ENCODE peak calls at places on chromosomes 7 and 10, in six cellular contexts. K is fibroblast of lung, X is kidney, E is ureter, L is psoas muscle, Z is RPMI8226. C is an unnamed sample.

GRCh38 chr10:12130237-12130872 is 878 bp downstream of the SEC61A2 start:
- DNase-seq in K (peak), X (no peak), E (no peak), L (no peak), Z (peak), C (peak)

GRCh38 chr7:106071999-106072714 is 40.0 kb downstream of the SYPL1 start:
- DNase-seq in K (no peak), X (no peak), E (no peak), L (no peak), Z (no peak), C (no peak)

GRCh38 chr10:62005687-62006086 is 104.2 kb downstream of the ARID5B start:
- DNase-seq in K (no peak), X (no peak), E (no peak), L (peak), Z (no peak), C (no peak)

GRCh38 chr7:676246-676971 is 50.1 kb upstream of the DNAAF5 start:
- DNase-seq in K (no peak), X (peak), E (no peak), L (no peak), Z (no peak), C (no peak)

GRCh38 chr7:19715499-19715898 is 6.7 kb upstream of the POLR1F start:
- DNase-seq in K (no peak), X (no peak), E (no peak), L (no peak), Z (no peak), C (no peak)

GRCh38 chr10:4586756-4587155 is 239.3 kb upstream of the AKR1E2 start:
- DNase-seq in K (peak), X (no peak), E (no peak), L (no peak), Z (no peak), C (no peak)

GRCh38 chr7:21869785-21870402 is 75.8 kb downstream of the CDCA7L start:
- DNase-seq in K (no peak), X (no peak), E (no peak), L (no peak), Z (no peak), C (no peak)

GRCh38 chr10:124520553-124521428 is 59.2 kb downstream of the LHPP start:
- DNase-seq in K (peak), X (peak), E (no peak), L (peak), Z (no peak), C (no peak)

GRCh38 chr10:74058658-74059057 is 60.7 kb downstream of the VCL start:
- DNase-seq in K (peak), X (no peak), E (no peak), L (no peak), Z (peak), C (no peak)

GRCh38 chr7:101952355-101953247 is 135.2 kb downstream of the CUX1 start:
- DNase-seq in K (peak), X (peak), E (no peak), L (no peak), Z (no peak), C (no peak)

GRCh38 chr7:38951213-38951612 is 26.5 kb upstream of the POU6F2 start:
- DNase-seq in K (no peak), X (no peak), E (no peak), L (no peak), Z (no peak), C (no peak)

GRCh38 chr7:10022957-10023356 is 950.7 kb upstream of the PHF14 start:
- DNase-seq in K (peak), X (no peak), E (no peak), L (no peak), Z (no peak), C (no peak)

GRCh38 chr10:59606551-59606961 is 103.1 kb downstream of the SLC16A9 start:
- DNase-seq in K (peak), X (no peak), E (no peak), L (no peak), Z (no peak), C (no peak)

C was measured in neural crest cell.